ENCODE peak calls at places on chromosomes 3 and 15, in five cellular contexts. One of them, this sample, is unnamed.

GRCh38 chr15:76199106-76200082 is 111.9 kb downstream of the ETFA start:
- DNase-seq in globus pallidus: no peak
- DNase-seq in activated CD4-positive, alpha-beta T cell treated with anti-CD3 and anti-CD28 coated beads, Interleukin-2, amount 50 U/mL, for 1 hour: no peak
- DNase-seq in OCI-LY7: no peak
- DNase-seq in activated naive CD8-positive, alpha-beta T cell treated with anti-CD3 and anti-CD28 coated beads for 36 hours: no peak
- DNase-seq in this sample: no peak

GRCh38 chr15:66789029-66790025 is 87.3 kb downstream of the SMAD6 start:
- DNase-seq in globus pallidus: no peak
- DNase-seq in activated CD4-positive, alpha-beta T cell treated with anti-CD3 and anti-CD28 coated beads, Interleukin-2, amount 50 U/mL, for 1 hour: no peak
- DNase-seq in OCI-LY7: peak
- DNase-seq in activated naive CD8-positive, alpha-beta T cell treated with anti-CD3 and anti-CD28 coated beads for 36 hours: no peak
- DNase-seq in this sample: peak

GRCh38 chr3:65030847-65031463 is 343.2 kb upstream of the ADAMTS9 start:
- DNase-seq in globus pallidus: no peak
- DNase-seq in activated CD4-positive, alpha-beta T cell treated with anti-CD3 and anti-CD28 coated beads, Interleukin-2, amount 50 U/mL, for 1 hour: no peak
- DNase-seq in OCI-LY7: no peak
- DNase-seq in activated naive CD8-positive, alpha-beta T cell treated with anti-CD3 and anti-CD28 coated beads for 36 hours: no peak
- DNase-seq in this sample: no peak

GRCh38 chr3:20288050-20288449 is 102.0 kb upstream of the SGO1 start:
- DNase-seq in globus pallidus: no peak
- DNase-seq in activated CD4-positive, alpha-beta T cell treated with anti-CD3 and anti-CD28 coated beads, Interleukin-2, amount 50 U/mL, for 1 hour: no peak
- DNase-seq in OCI-LY7: no peak
- DNase-seq in activated naive CD8-positive, alpha-beta T cell treated with anti-CD3 and anti-CD28 coated beads for 36 hours: no peak
- DNase-seq in this sample: no peak

GRCh38 chr3:71265365-71265935 is 318.1 kb downstream of the FOXP1 start:
- DNase-seq in globus pallidus: no peak
- DNase-seq in activated CD4-positive, alpha-beta T cell treated with anti-CD3 and anti-CD28 coated beads, Interleukin-2, amount 50 U/mL, for 1 hour: no peak
- DNase-seq in OCI-LY7: no peak
- DNase-seq in activated naive CD8-positive, alpha-beta T cell treated with anti-CD3 and anti-CD28 coated beads for 36 hours: no peak
- DNase-seq in this sample: no peak

GRCh38 chr15:55959744-55960143 is 33.7 kb downstream of the NEDD4 start:
- DNase-seq in globus pallidus: no peak
- DNase-seq in activated CD4-positive, alpha-beta T cell treated with anti-CD3 and anti-CD28 coated beads, Interleukin-2, amount 50 U/mL, for 1 hour: no peak
- DNase-seq in OCI-LY7: no peak
- DNase-seq in activated naive CD8-positive, alpha-beta T cell treated with anti-CD3 and anti-CD28 coated beads for 36 hours: no peak
- DNase-seq in this sample: no peak

GRCh38 chr15:41965441-41966413 is 6.6 kb downstream of the EHD4 start:
- DNase-seq in globus pallidus: no peak
- DNase-seq in activated CD4-positive, alpha-beta T cell treated with anti-CD3 and anti-CD28 coated beads, Interleukin-2, amount 50 U/mL, for 1 hour: no peak
- DNase-seq in OCI-LY7: no peak
- DNase-seq in activated naive CD8-positive, alpha-beta T cell treated with anti-CD3 and anti-CD28 coated beads for 36 hours: no peak
- DNase-seq in this sample: no peak

GRCh38 chr3:76585794-76586392 is 454.0 kb upstream of the ROBO2 start:
- DNase-seq in globus pallidus: no peak
- DNase-seq in activated CD4-positive, alpha-beta T cell treated with anti-CD3 and anti-CD28 coated beads, Interleukin-2, amount 50 U/mL, for 1 hour: no peak
- DNase-seq in OCI-LY7: peak
- DNase-seq in activated naive CD8-positive, alpha-beta T cell treated with anti-CD3 and anti-CD28 coated beads for 36 hours: no peak
- DNase-seq in this sample: no peak

GRCh38 chr15:62360286-62360685 is 195.2 kb upstream of the C2CD4B start:
- DNase-seq in globus pallidus: no peak
- DNase-seq in activated CD4-positive, alpha-beta T cell treated with anti-CD3 and anti-CD28 coated beads, Interleukin-2, amount 50 U/mL, for 1 hour: no peak
- DNase-seq in OCI-LY7: no peak
- DNase-seq in activated naive CD8-positive, alpha-beta T cell treated with anti-CD3 and anti-CD28 coated beads for 36 hours: no peak
- DNase-seq in this sample: no peak

GRCh38 chr3:194135806-194136518 is at the start of gene HES1:
- DNase-seq in globus pallidus: peak
- DNase-seq in activated CD4-positive, alpha-beta T cell treated with anti-CD3 and anti-CD28 coated beads, Interleukin-2, amount 50 U/mL, for 1 hour: peak
- DNase-seq in OCI-LY7: peak
- DNase-seq in activated naive CD8-positive, alpha-beta T cell treated with anti-CD3 and anti-CD28 coated beads for 36 hours: peak
- DNase-seq in this sample: peak

GRCh38 chr3:185632996-185633395 is 46.9 kb downstream of the SENP2 start:
- DNase-seq in globus pallidus: no peak
- DNase-seq in activated CD4-positive, alpha-beta T cell treated with anti-CD3 and anti-CD28 coated beads, Interleukin-2, amount 50 U/mL, for 1 hour: no peak
- DNase-seq in OCI-LY7: no peak
- DNase-seq in activated naive CD8-positive, alpha-beta T cell treated with anti-CD3 and anti-CD28 coated beads for 36 hours: peak
- DNase-seq in this sample: no peak

GRCh38 chr3:69997486-69998307 is 1.8 kb upstream of the SAMMSON start:
- DNase-seq in globus pallidus: peak
- DNase-seq in activated CD4-positive, alpha-beta T cell treated with anti-CD3 and anti-CD28 coated beads, Interleukin-2, amount 50 U/mL, for 1 hour: no peak
- DNase-seq in OCI-LY7: no peak
- DNase-seq in activated naive CD8-positive, alpha-beta T cell treated with anti-CD3 and anti-CD28 coated beads for 36 hours: no peak
- DNase-seq in this sample: peak

GRCh38 chr3:133941390-133941789 is 45.7 kb upstream of the RAB6B start:
- DNase-seq in globus pallidus: no peak
- DNase-seq in activated CD4-positive, alpha-beta T cell treated with anti-CD3 and anti-CD28 coated beads, Interleukin-2, amount 50 U/mL, for 1 hour: no peak
- DNase-seq in OCI-LY7: no peak
- DNase-seq in activated naive CD8-positive, alpha-beta T cell treated with anti-CD3 and anti-CD28 coated beads for 36 hours: no peak
- DNase-seq in this sample: no peak

GRCh38 chr3:103684956-103685355 is 1250.1 kb downstream of the ZPLD1 start:
- DNase-seq in globus pallidus: no peak
- DNase-seq in activated CD4-positive, alpha-beta T cell treated with anti-CD3 and anti-CD28 coated beads, Interleukin-2, amount 50 U/mL, for 1 hour: no peak
- DNase-seq in OCI-LY7: no peak
- DNase-seq in activated naive CD8-positive, alpha-beta T cell treated with anti-CD3 and anti-CD28 coated beads for 36 hours: no peak
- DNase-seq in this sample: no peak

GRCh38 chr3:129650256-129650872 is 43.9 kb upstream of the PLXND1 start:
- DNase-seq in globus pallidus: peak
- DNase-seq in activated CD4-positive, alpha-beta T cell treated with anti-CD3 and anti-CD28 coated beads, Interleukin-2, amount 50 U/mL, for 1 hour: peak
- DNase-seq in OCI-LY7: peak
- DNase-seq in activated naive CD8-positive, alpha-beta T cell treated with anti-CD3 and anti-CD28 coated beads for 36 hours: peak
- DNase-seq in this sample: peak

GRCh38 chr3:159257954-159258353 is 456.1 kb downstream of the MFSD1 start:
- DNase-seq in globus pallidus: no peak
- DNase-seq in activated CD4-positive, alpha-beta T cell treated with anti-CD3 and anti-CD28 coated beads, Interleukin-2, amount 50 U/mL, for 1 hour: no peak
- DNase-seq in OCI-LY7: no peak
- DNase-seq in activated naive CD8-positive, alpha-beta T cell treated with anti-CD3 and anti-CD28 coated beads for 36 hours: no peak
- DNase-seq in this sample: no peak

GRCh38 chr3:8621872-8622271 is 22.7 kb downstream of the SSUH2 start:
- DNase-seq in globus pallidus: no peak
- DNase-seq in activated CD4-positive, alpha-beta T cell treated with anti-CD3 and anti-CD28 coated beads, Interleukin-2, amount 50 U/mL, for 1 hour: no peak
- DNase-seq in OCI-LY7: no peak
- DNase-seq in activated naive CD8-positive, alpha-beta T cell treated with anti-CD3 and anti-CD28 coated beads for 36 hours: no peak
- DNase-seq in this sample: no peak

GRCh38 chr3:100650651-100651611 is 41.5 kb downstream of the ADGRG7 start:
- DNase-seq in globus pallidus: peak
- DNase-seq in activated CD4-positive, alpha-beta T cell treated with anti-CD3 and anti-CD28 coated beads, Interleukin-2, amount 50 U/mL, for 1 hour: no peak
- DNase-seq in OCI-LY7: peak
- DNase-seq in activated naive CD8-positive, alpha-beta T cell treated with anti-CD3 and anti-CD28 coated beads for 36 hours: no peak
- DNase-seq in this sample: no peak

GRCh38 chr15:48541659-48542334 is 103.7 kb downstream of the FBN1 start:
- DNase-seq in globus pallidus: no peak
- DNase-seq in activated CD4-positive, alpha-beta T cell treated with anti-CD3 and anti-CD28 coated beads, Interleukin-2, amount 50 U/mL, for 1 hour: no peak
- DNase-seq in OCI-LY7: no peak
- DNase-seq in activated naive CD8-positive, alpha-beta T cell treated with anti-CD3 and anti-CD28 coated beads for 36 hours: no peak
- DNase-seq in this sample: peak

GRCh38 chr15:78811124-78811824 is at the start of gene ADAMTS7:
- DNase-seq in globus pallidus: peak
- DNase-seq in activated CD4-positive, alpha-beta T cell treated with anti-CD3 and anti-CD28 coated beads, Interleukin-2, amount 50 U/mL, for 1 hour: peak
- DNase-seq in OCI-LY7: peak
- DNase-seq in activated naive CD8-positive, alpha-beta T cell treated with anti-CD3 and anti-CD28 coated beads for 36 hours: peak
- DNase-seq in this sample: peak

GRCh38 chr3:43366880-43367279 is 80.5 kb downstream of the SNRK start:
- DNase-seq in globus pallidus: no peak
- DNase-seq in activated CD4-positive, alpha-beta T cell treated with anti-CD3 and anti-CD28 coated beads, Interleukin-2, amount 50 U/mL, for 1 hour: no peak
- DNase-seq in OCI-LY7: no peak
- DNase-seq in activated naive CD8-positive, alpha-beta T cell treated with anti-CD3 and anti-CD28 coated beads for 36 hours: no peak
- DNase-seq in this sample: no peak

This sample was measured in foreskin melanocyte.